ENCODE peak calls at places on chromosome 13, in eight cellular contexts. M is CD8-positive, alpha-beta memory T cell; G is tibial artery; O is tibial nerve; W is CD8-positive, alpha-beta T cell; U is CD4-positive, alpha-beta memory T cell; V is effector memory CD4-positive, alpha-beta T cell; H is GM23338. B is an unnamed sample.

GRCh38 chr13:48508001-48508400 is 24.9 kb downstream of the RCBTB2 start:
- DNase-seq in G (no peak), O (no peak), U (no peak), M (no peak), W (no peak), H (no peak), V (no peak), B (no peak)

GRCh38 chr13:91236942-91237341 is 110.5 kb upstream of the MIR17HG start:
- DNase-seq in U (no peak), H (no peak), G (no peak), M (no peak), W (no peak), O (no peak), V (no peak), B (no peak)

GRCh38 chr13:102020611-102021216 is 381.1 kb downstream of the FGF14 start:
- DNase-seq in U (no peak), V (no peak), G (no peak), M (no peak), H (no peak), W (no peak), O (no peak), B (no peak)

GRCh38 chr13:34458756-34459462 is 483.2 kb upstream of the NBEA start:
- DNase-seq in O (peak), H (no peak), W (no peak), V (no peak), U (no peak), M (no peak), G (no peak), B (no peak)

GRCh38 chr13:73142091-73142490 is 83.3 kb downstream of the KLF5 start:
- DNase-seq in H (no peak), V (no peak), O (no peak), M (no peak), U (no peak), W (no peak), G (no peak), B (no peak)

GRCh38 chr13:78875792-78876580 is 217.0 kb upstream of the OBI1 start:
- DNase-seq in M (no peak), H (peak), O (no peak), U (no peak), G (no peak), V (no peak), W (no peak), B (no peak)

GRCh38 chr13:45055198-45055901 is 65.0 kb upstream of the GTF2F2 start:
- DNase-seq in U (no peak), G (no peak), M (no peak), H (no peak), W (no peak), V (no peak), O (no peak), B (no peak)

GRCh38 chr13:93226623-93227279 is at the start of gene GPC6:
- DNase-seq in O (peak), G (peak), M (no peak), W (no peak), U (no peak), H (peak), V (no peak), B (no peak)

GRCh38 chr13:31029129-31029528 is 96.7 kb downstream of the TEX26 start:
- DNase-seq in W (no peak), O (no peak), V (no peak), U (no peak), M (no peak), H (no peak), G (no peak), B (no peak)

GRCh38 chr13:81609335-81609734 is 1268.4 kb upstream of the SPRY2 start:
- DNase-seq in M (no peak), V (no peak), O (no peak), G (no peak), W (no peak), U (no peak), H (no peak), B (no peak)

GRCh38 chr13:21849323-21849722 is 178.4 kb downstream of the FGF9 start:
- DNase-seq in W (no peak), M (no peak), G (no peak), V (no peak), H (peak), U (peak), O (no peak), B (no peak)

GRCh38 chr13:111227405-111227804 is 93.0 kb upstream of the TEX29 start:
- DNase-seq in U (no peak), O (no peak), M (no peak), H (no peak), G (no peak), V (no peak), W (no peak), B (no peak)

GRCh38 chr13:107834268-107834667 is 381.1 kb downstream of the LIG4 start:
- DNase-seq in H (no peak), M (no peak), G (no peak), U (no peak), O (no peak), W (no peak), V (no peak), B (no peak)

GRCh38 chr13:67258482-67258881 is 28.3 kb upstream of the PCDH9 start:
- DNase-seq in W (no peak), M (no peak), V (no peak), G (no peak), O (no peak), U (no peak), H (peak), B (no peak)

GRCh38 chr13:39306639-39307589 is 268.7 kb downstream of the NHLRC3 start:
- DNase-seq in O (no peak), W (no peak), H (no peak), U (no peak), M (no peak), G (no peak), V (no peak), B (no peak)

GRCh38 chr13:60509601-60510386 is 112.8 kb downstream of the TDRD3 start:
- DNase-seq in V (no peak), U (no peak), H (no peak), M (no peak), G (no peak), O (no peak), W (no peak), B (no peak)

GRCh38 chr13:111511805-111512504 is 191.5 kb downstream of the TEX29 start:
- DNase-seq in V (no peak), H (no peak), W (no peak), M (no peak), O (no peak), U (no peak), G (no peak), B (no peak)

GRCh38 chr13:58950911-58951310 is 1212.8 kb downstream of the DIAPH3 start:
- DNase-seq in W (no peak), U (no peak), H (no peak), V (no peak), G (no peak), M (no peak), O (no peak), B (no peak)

GRCh38 chr13:39684531-39685137 is 29.2 kb downstream of the COG6 start:
- DNase-seq in M (no peak), W (no peak), U (peak), G (no peak), V (no peak), O (no peak), H (peak), B (peak)

GRCh38 chr13:66574606-66575005 is 655.5 kb downstream of the PCDH9 start:
- DNase-seq in H (no peak), M (no peak), V (no peak), W (no peak), G (no peak), O (no peak), U (no peak), B (no peak)

GRCh38 chr13:75486146-75486545 is 4.2 kb upstream of the TBC1D4 start:
- DNase-seq in H (peak), M (no peak), G (no peak), V (no peak), U (no peak), O (no peak), W (no peak), B (no peak)

GRCh38 chr13:70544706-70545105 is 436.5 kb upstream of the KLHL1 start:
- DNase-seq in H (no peak), G (no peak), M (no peak), U (no peak), V (no peak), O (no peak), W (no peak), B (no peak)

GRCh38 chr13:21685485-21686064 is 14.7 kb downstream of the FGF9 start:
- DNase-seq in M (no peak), V (no peak), U (no peak), O (no peak), W (no peak), G (no peak), H (no peak), B (no peak)

GRCh38 chr13:111383591-111384440 is 63.4 kb downstream of the TEX29 start:
- DNase-seq in G (peak), W (no peak), O (no peak), U (no peak), H (no peak), V (no peak), M (no peak), B (no peak)

GRCh38 chr13:97266328-97266727 is 44.2 kb downstream of the MBNL2 start:
- DNase-seq in W (no peak), O (no peak), H (peak), G (no peak), M (no peak), V (no peak), U (no peak), B (no peak)

GRCh38 chr13:89490661-89491060 is 1819.5 kb downstream of the SLITRK5 start:
- DNase-seq in O (no peak), W (no peak), V (no peak), U (no peak), M (no peak), G (no peak), H (no peak), B (no peak)

GRCh38 chr13:59690857-59691500 is 472.7 kb downstream of the DIAPH3 start:
- DNase-seq in V (no peak), W (no peak), O (no peak), H (no peak), U (no peak), G (no peak), M (no peak), B (no peak)

GRCh38 chr13:72290962-72291681 is 424.1 kb upstream of the DACH1 start:
- DNase-seq in G (no peak), U (no peak), M (no peak), W (no peak), V (no peak), O (no peak), H (peak), B (no peak)

GRCh38 chr13:42486711-42487198 is 87.2 kb upstream of the TNFSF11 start:
- DNase-seq in M (no peak), U (no peak), V (no peak), H (no peak), G (no peak), O (no peak), W (no peak), B (no peak)

GRCh38 chr13:100089633-100090032 is 740 bp downstream of the PCCA start:
- DNase-seq in O (no peak), V (no peak), U (peak), H (no peak), W (no peak), G (no peak), M (no peak), B (peak)

GRCh38 chr13:74710006-74710405 is 575.8 kb upstream of the KLF12 start:
- DNase-seq in V (no peak), U (no peak), M (no peak), W (no peak), H (no peak), O (no peak), G (no peak), B (no peak)

DNA sequence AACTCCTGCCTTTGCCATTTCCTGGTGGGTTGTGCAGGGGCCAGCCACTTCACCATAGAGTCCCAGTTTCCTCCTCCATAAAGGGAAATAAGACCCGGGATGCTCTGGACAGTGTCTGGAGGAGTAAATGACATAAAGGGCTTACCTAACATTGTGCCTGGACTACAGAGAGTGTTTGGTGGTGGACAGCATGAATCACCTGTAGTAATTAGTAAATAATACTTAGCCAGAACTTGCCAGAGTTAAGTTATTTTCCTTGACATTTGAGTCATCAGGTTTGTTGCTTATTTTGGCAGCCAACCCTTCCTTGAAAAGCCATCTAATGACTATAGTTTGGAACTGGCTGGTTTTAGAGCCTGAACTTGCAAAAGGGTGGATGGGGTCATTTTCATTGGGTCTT is 159.2 kb downstream of the SLC7A1 start:
- DNase-seq in O (no peak), G (no peak), V (no peak), U (no peak), W (no peak), M (no peak), H (no peak), B (no peak)
- H3K4me3 ChIP-seq in O (no peak), G (no peak), V (no peak), U (no peak), W (no peak), M (no peak), H (no peak), B (no peak)

GRCh38 chr13:106565127-106565775 is 2.7 kb downstream of the ARGLU1 start:
- DNase-seq in W (no peak), O (no peak), G (no peak), H (no peak), U (no peak), M (no peak), V (no peak), B (no peak)
- H3K27ac ChIP-seq in W (no peak), O (peak), G (peak), H (no peak), U (peak), M (no peak), V (no peak), B (no peak)

GRCh38 chr13:25468330-25469178 is 96.8 kb downstream of the ATP8A2 start:
- DNase-seq in O (no peak), U (no peak), W (no peak), G (no peak), M (no peak), V (no peak), H (peak), B (no peak)

GRCh38 chr13:25466880-25467279 is 95.1 kb downstream of the ATP8A2 start:
- DNase-seq in M (no peak), W (no peak), H (no peak), U (no peak), G (no peak), V (no peak), O (no peak), B (no peak)

GRCh38 chr13:25463496-25463895 is 91.7 kb downstream of the ATP8A2 start:
- DNase-seq in H (no peak), G (no peak), O (no peak), U (no peak), V (no peak), M (no peak), W (no peak), B (no peak)

GRCh38 chr13:25473864-25474263 is 102.1 kb downstream of the ATP8A2 start:
- DNase-seq in G (no peak), H (no peak), U (no peak), V (no peak), O (no peak), M (no peak), W (no peak), B (no peak)

GRCh38 chr13:25469179-25469545 is 97.4 kb downstream of the ATP8A2 start:
- DNase-seq in W (no peak), U (no peak), V (no peak), H (peak), M (no peak), O (no peak), G (no peak), B (no peak)
- H3K4me3 ChIP-seq in W (no peak), U (no peak), V (no peak), H (peak), M (no peak), O (no peak), G (no peak), B (no peak)

GRCh38 chr13:53004605-53005004 is 24.0 kb upstream of the OLFM4 start:
- DNase-seq in G (no peak), U (no peak), O (no peak), M (no peak), H (no peak), V (no peak), W (no peak), B (no peak)

GRCh38 chr13:53012707-53013106 is 15.9 kb upstream of the OLFM4 start:
- DNase-seq in G (no peak), U (no peak), O (no peak), M (no peak), V (no peak), W (no peak), H (no peak), B (no peak)

GRCh38 chr13:53010374-53011105 is 18.1 kb upstream of the OLFM4 start:
- DNase-seq in G (no peak), M (no peak), W (no peak), O (peak), V (no peak), H (no peak), U (no peak), B (no peak)

GRCh38 chr13:53005631-53006030 is 23.0 kb upstream of the OLFM4 start:
- DNase-seq in O (no peak), V (no peak), U (no peak), M (no peak), H (no peak), G (no peak), W (no peak), B (no peak)

DNA sequence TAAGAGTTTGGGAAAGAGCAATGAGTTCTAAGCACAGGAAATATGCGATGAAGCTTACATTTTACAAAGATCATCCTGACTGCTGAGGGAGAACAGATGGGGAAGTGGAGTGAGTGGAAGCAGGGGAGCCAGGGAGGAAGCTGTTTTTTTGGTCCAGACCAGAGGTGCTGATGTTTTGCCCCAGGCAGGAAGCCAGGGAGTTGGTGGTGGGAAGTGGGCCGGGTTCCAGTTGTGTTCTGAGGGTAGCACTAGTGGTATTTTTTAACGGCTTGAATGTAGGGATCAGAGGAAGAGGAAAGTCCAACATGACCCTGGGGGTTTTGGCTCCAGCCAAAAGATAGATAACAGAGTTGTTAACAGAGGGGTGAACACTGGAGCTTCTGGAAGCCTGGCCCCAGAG is 20.7 kb upstream of the OLFM4 start:
- DNase-seq in W (no peak), O (no peak), U (no peak), H (no peak), G (no peak), V (no peak), M (no peak), B (no peak)
- H3K27ac ChIP-seq in W (no peak), O (no peak), U (no peak), H (no peak), G (no peak), V (no peak), M (no peak), B (no peak)

GRCh38 chr13:76884167-76884566 is 2.0 kb downstream of the KCTD12 start:
- DNase-seq in M (no peak), W (no peak), O (no peak), U (no peak), G (no peak), H (peak), V (no peak), B (peak)
- H3K4me3 ChIP-seq in M (no peak), W (no peak), O (peak), U (no peak), G (peak), H (peak), V (peak), B (no peak)

GRCh38 chr13:104171132-104171531 is 1104.9 kb upstream of the SLC10A2 start:
- DNase-seq in H (no peak), W (no peak), V (no peak), G (no peak), M (no peak), U (no peak), O (no peak), B (no peak)
- H3K27ac ChIP-seq in H (no peak), W (no peak), V (no peak), G (no peak), M (no peak), U (no peak), O (no peak), B (no peak)

GRCh38 chr13:109781384-109782065 is 4.9 kb downstream of the IRS2 start:
- DNase-seq in U (no peak), G (peak), H (no peak), O (no peak), V (no peak), W (no peak), M (no peak), B (no peak)

GRCh38 chr13:109778102-109778542 is 8.3 kb downstream of the IRS2 start:
- DNase-seq in O (no peak), U (no peak), V (no peak), M (no peak), W (no peak), H (no peak), G (no peak), B (no peak)

GRCh38 chr13:109779074-109779473 is 7.3 kb downstream of the IRS2 start:
- DNase-seq in H (no peak), V (peak), W (peak), U (peak), M (peak), G (no peak), O (no peak), B (peak)

GRCh38 chr13:109780880-109781383 is 5.5 kb downstream of the IRS2 start:
- DNase-seq in G (no peak), H (no peak), M (no peak), U (no peak), O (no peak), W (no peak), V (no peak), B (no peak)

GRCh38 chr13:109779876-109780516 is 6.4 kb downstream of the IRS2 start:
- DNase-seq in G (no peak), M (no peak), V (no peak), U (no peak), O (no peak), W (no peak), H (no peak), B (no peak)
- H3K4me3 ChIP-seq in G (peak), M (peak), V (no peak), U (peak), O (peak), W (no peak), H (peak), B (peak)

GRCh38 chr13:51902776-51903175 is 41.0 kb downstream of the CCDC70 start:
- DNase-seq in G (no peak), O (no peak), U (no peak), W (no peak), M (no peak), V (no peak), H (no peak), B (no peak)
- H3K27ac ChIP-seq in G (no peak), O (no peak), U (no peak), W (no peak), M (no peak), V (no peak), H (no peak), B (no peak)

GRCh38 chr13:84439108-84439507 is 556.8 kb upstream of the SLITRK1 start:
- DNase-seq in W (no peak), U (no peak), M (no peak), H (no peak), O (no peak), G (no peak), V (no peak), B (no peak)

GRCh38 chr13:84446972-84447700 is 564.9 kb upstream of the SLITRK1 start:
- DNase-seq in U (no peak), H (peak), G (no peak), M (no peak), W (no peak), V (no peak), O (no peak), B (no peak)

GRCh38 chr13:84445776-84446175 is 563.5 kb upstream of the SLITRK1 start:
- DNase-seq in W (no peak), U (no peak), H (no peak), M (no peak), V (no peak), O (no peak), G (no peak), B (no peak)

GRCh38 chr13:84443463-84443862 is 561.2 kb upstream of the SLITRK1 start:
- DNase-seq in V (no peak), U (no peak), M (no peak), H (no peak), G (no peak), W (no peak), O (no peak), B (no peak)
- H3K4me3 ChIP-seq in V (no peak), U (no peak), M (no peak), H (no peak), G (no peak), W (no peak), O (no peak), B (no peak)